ENCODE peak calls at places on chromosome 5, in four cellular contexts. E is SK-N-SH, V is cardiac muscle cell, Y is astrocyte. X is an unnamed sample.

GRCh38 chr5:142636698-142637324 is 49.1 kb downstream of the FGF1 start:
- DNase-seq in E (no peak), V (no peak), Y (no peak), X (no peak)

GRCh38 chr5:56566374-56567249 is 248.7 kb upstream of the MAP3K1 start:
- DNase-seq in E (no peak), V (no peak), Y (no peak), X (no peak)

GRCh38 chr5:163658702-163659567 is 153.5 kb downstream of the MAT2B start:
- DNase-seq in E (peak; percentile 67), V (no peak), Y (no peak), X (no peak)

GRCh38 chr5:14767942-14768837 is 103.4 kb downstream of the ANKH start:
- DNase-seq in E (no peak), V (no peak), Y (no peak), X (no peak)

GRCh38 chr5:115168829-115169391 is 798 bp downstream of the TRIM36 start:
- DNase-seq in E (peak; percentile 68), V (peak; percentile 12), Y (no peak), X (no peak)

GRCh38 chr5:137200906-137201305 is 298.2 kb downstream of the SPOCK1 start:
- DNase-seq in E (no peak), V (no peak), Y (no peak), X (no peak)

GRCh38 chr5:59116231-59116900 is 533.5 kb downstream of the RAB3C start:
- DNase-seq in E (no peak), V (peak; percentile 41), Y (no peak), X (no peak)

GRCh38 chr5:5453131-5453530 is 30.7 kb downstream of the ICE1 start:
- DNase-seq in E (no peak), V (no peak), Y (no peak), X (no peak)

GRCh38 chr5:56259002-56259511 is 25.9 kb upstream of the ANKRD55 start:
- DNase-seq in E (no peak), V (no peak), Y (peak; percentile 96), X (peak; percentile 90)

GRCh38 chr5:9456435-9457042 is 89.3 kb downstream of the SEMA5A start:
- DNase-seq in E (peak; percentile 30), V (no peak), Y (peak; percentile 94), X (peak; percentile 82)

GRCh38 chr5:91219803-91220371 is 163.2 kb downstream of the ARRDC3 start:
- DNase-seq in E (peak; percentile 16), V (no peak), Y (no peak), X (peak; percentile 55)

GRCh38 chr5:110086658-110087388 is 397.1 kb downstream of the MAN2A1 start:
- DNase-seq in E (no peak), V (no peak), Y (peak; percentile 95), X (peak; percentile 76)

GRCh38 chr5:41403846-41404245 is 106.6 kb downstream of the PLCXD3 start:
- DNase-seq in E (no peak), V (no peak), Y (no peak), X (no peak)

GRCh38 chr5:60597570-60597969 is 102.4 kb downstream of the DEPDC1B start:
- DNase-seq in E (no peak), V (no peak), Y (no peak), X (no peak)

GRCh38 chr5:151155777-151156731 is 1.5 kb downstream of the ANXA6 start:
- DNase-seq in E (peak; percentile 87), V (peak; percentile 80), Y (peak; percentile 54), X (peak; percentile 44)

GRCh38 chr5:180670586-180671359 is 21.4 kb upstream of the FLT4 start:
- DNase-seq in E (peak; percentile 61), V (peak; percentile 76), Y (peak; percentile 22), X (peak; percentile 35)

GRCh38 chr5:32571128-32571527 is 14.2 kb upstream of the SUB1 start:
- DNase-seq in E (no peak), V (no peak), Y (no peak), X (no peak)

GRCh38 chr5:17359451-17359965 is 138.5 kb upstream of the TAF11L2 start:
- DNase-seq in E (no peak), V (no peak), Y (peak; percentile 96), X (no peak)

GRCh38 chr5:93584531-93585053 is 1.6 kb downstream of the NR2F1 start:
- DNase-seq in E (peak; percentile 70), V (no peak), Y (no peak), X (no peak)

GRCh38 chr5:93581738-93582414 is 857 bp upstream of the NR2F1-AS1 start:
- DNase-seq in E (no peak), V (no peak), Y (peak; percentile 90), X (peak; percentile 77)

GRCh38 chr5:93582677-93583524 is at the start of gene NR2F1:
- DNase-seq in E (peak; percentile 80), V (no peak), Y (peak; percentile 100), X (peak; percentile 99)

GRCh38 chr5:93583799-93584530 is 943 bp downstream of the NR2F1 start:
- DNase-seq in E (peak; percentile 81), V (peak; percentile 79), Y (no peak), X (no peak)

DNA sequence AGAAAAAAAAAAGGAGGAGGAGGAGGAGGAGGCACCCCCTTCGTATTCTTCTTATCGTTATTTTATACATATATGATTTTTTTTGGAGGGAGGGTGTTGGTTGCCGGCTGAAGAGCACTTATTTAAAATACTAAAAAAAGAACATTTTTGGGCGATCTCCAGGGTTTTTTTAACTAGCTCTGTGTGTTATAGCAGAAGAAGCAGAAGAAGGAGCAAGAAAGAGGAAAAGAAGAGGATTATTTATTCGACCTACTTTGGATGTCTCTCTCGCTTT is 440 bp downstream of the NR2F1 start:
- DNase-seq in E (no peak), V (no peak), Y (no peak), X (no peak)
- H3K27me3 ChIP-seq in E (no peaks in the 10 kb centered on the region), V (peaks cover 97% of the 10 kb centered on the region), Y (no peaks in the 10 kb centered on the region), X (no peaks in the 10 kb centered on the region)

GRCh38 chr5:171801839-171802238 is 16.2 kb downstream of the SMIM23 start:
- DNase-seq in E (no peak), V (no peak), Y (no peak), X (no peak)

GRCh38 chr5:171808453-171808852 is 22.8 kb downstream of the SMIM23 start:
- DNase-seq in E (no peak), V (no peak), Y (no peak), X (no peak)

GRCh38 chr5:171808951-171809350 is 23.3 kb downstream of the SMIM23 start:
- DNase-seq in E (no peak), V (no peak), Y (peak; percentile 72), X (peak; percentile 16)

GRCh38 chr5:171810217-171810616 is 24.6 kb downstream of the SMIM23 start:
- DNase-seq in E (no peak), V (no peak), Y (no peak), X (no peak)

DNA sequence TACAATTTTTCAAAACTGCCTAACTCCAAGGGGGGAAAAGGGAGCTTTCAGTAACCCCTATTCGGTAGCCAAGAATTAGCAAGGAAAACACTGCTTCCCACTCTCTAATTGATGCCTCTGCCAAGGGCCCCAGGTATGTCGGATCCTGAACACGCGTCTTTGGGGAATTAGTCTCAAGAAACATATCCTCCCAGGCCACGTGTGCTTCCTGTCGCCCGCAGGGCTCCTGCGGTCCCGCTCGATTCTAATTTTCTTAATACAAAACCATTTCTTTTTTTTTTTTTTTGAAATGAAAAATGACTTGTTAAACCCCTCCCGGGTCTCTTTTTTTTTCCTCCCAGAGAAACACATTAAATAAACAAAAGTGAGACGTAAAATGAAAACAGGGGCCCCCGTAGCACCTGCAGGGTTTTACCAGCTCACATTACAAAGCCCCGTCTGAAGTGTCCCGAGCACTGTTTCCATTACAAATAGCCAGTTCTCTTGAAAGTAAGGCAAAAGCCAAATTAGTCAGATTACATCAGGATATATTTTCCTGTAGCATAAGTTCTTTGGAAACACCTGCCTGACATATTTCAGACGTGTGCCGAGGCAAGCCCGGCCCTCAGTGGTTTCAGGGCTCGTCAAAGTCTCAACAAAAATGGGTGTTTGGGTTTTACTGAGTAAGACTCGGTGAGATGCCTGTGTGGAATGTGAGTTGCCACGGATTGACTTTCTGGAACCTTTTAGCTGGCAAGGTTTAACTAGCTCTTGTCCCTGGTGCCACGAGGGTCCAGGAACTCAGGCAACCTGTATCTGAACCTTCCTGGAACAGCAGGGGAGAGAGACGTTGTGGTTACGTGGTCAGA is 21.6 kb downstream of the SMIM23 start:
- DNase-seq in E (no peak), V (no peak), Y (peak; percentile 73), X (no peak)
- H3K27me3 ChIP-seq in E (peaks cover 25% of the 10 kb centered on the region), V (peaks cover 32% of the 10 kb centered on the region), Y (peaks cover 17% of the 10 kb centered on the region), X (peaks cover 18% of the 10 kb centered on the region)

GRCh38 chr5:1380011-1380817 is 35.3 kb upstream of the CLPTM1L start:
- DNase-seq in E (peak; percentile 67), V (peak; percentile 77), Y (no peak), X (no peak)

GRCh38 chr5:1381370-1382247 is 36.7 kb upstream of the CLPTM1L start:
- DNase-seq in E (no peak), V (no peak), Y (no peak), X (no peak)

GRCh38 chr5:1382248-1382700 is 37.4 kb upstream of the CLPTM1L start:
- DNase-seq in E (no peak), V (no peak), Y (no peak), X (no peak)

GRCh38 chr5:1378866-1379659 is 34.2 kb upstream of the CLPTM1L start:
- DNase-seq in E (no peak), V (no peak), Y (no peak), X (no peak)

GRCh38 chr5:1380910-1381309 is 36.0 kb upstream of the CLPTM1L start:
- DNase-seq in E (no peak), V (no peak), Y (no peak), X (no peak)
- H3K27me3 ChIP-seq in E (peaks cover 21% of the 10 kb centered on the region), V (peaks cover 38% of the 10 kb centered on the region), Y (peaks cover 11% of the 10 kb centered on the region), X (peaks cover 1% of the 10 kb centered on the region)

GRCh38 chr5:73295447-73295846 is 122.5 kb downstream of the TMEM174 start:
- DNase-seq in E (no peak), V (no peak), Y (no peak), X (no peak)

GRCh38 chr5:73299017-73299630 is 126.1 kb downstream of the TMEM174 start:
- DNase-seq in E (peak; percentile 82), V (peak; percentile 54), Y (no peak), X (no peak)

GRCh38 chr5:73297430-73297829 is 124.4 kb downstream of the TMEM174 start:
- DNase-seq in E (no peak), V (no peak), Y (no peak), X (no peak)

GRCh38 chr5:73298251-73299016 is 125.4 kb downstream of the TMEM174 start:
- DNase-seq in E (no peak), V (no peak), Y (no peak), X (no peak)

DNA sequence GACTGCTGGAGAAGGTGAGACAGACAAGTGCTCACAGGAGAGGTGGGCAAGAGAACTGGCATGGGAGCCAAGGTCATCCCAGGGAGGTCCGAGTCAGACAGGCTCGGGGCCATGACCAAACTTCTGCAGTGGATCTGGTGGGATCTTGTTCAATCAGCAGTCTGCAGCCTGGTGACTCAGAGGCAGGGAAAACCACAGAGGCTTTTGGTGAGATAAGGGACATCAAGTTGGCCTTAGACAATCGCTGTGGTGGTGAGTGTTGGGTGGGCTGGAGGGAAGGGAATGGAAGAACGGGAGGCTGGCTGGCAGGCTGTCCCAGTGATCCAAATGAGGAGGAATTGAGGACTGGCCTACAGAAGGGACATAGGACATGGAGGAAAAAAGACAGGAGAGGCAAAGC is 123.8 kb downstream of the TMEM174 start:
- DNase-seq in E (no peak), V (no peak), Y (peak; percentile 94), X (peak; percentile 92)
- H3K27me3 ChIP-seq in E (no peaks in the 10 kb centered on the region), V (peaks cover 93% of the 10 kb centered on the region), Y (peaks cover 51% of the 10 kb centered on the region), X (no peaks in the 10 kb centered on the region)

GRCh38 chr5:127639804-127640203 is 9.1 kb upstream of the CTXN3 start:
- DNase-seq in E (no peak), V (no peak), Y (no peak), X (no peak)
- H3K27me3 ChIP-seq in E (no peaks in the 10 kb centered on the region), V (no peaks in the 10 kb centered on the region), Y (no peaks in the 10 kb centered on the region), X (no peaks in the 10 kb centered on the region)

X was measured in brain microvascular endothelial cell.